ENCODE peak calls at places on chromosomes 11 and 22, in eight cellular contexts. A is heart left ventricle, V is AG04450, E is fibroblast of pulmonary artery, U is lower lobe of right lung, G is neuronal stem cell, Q is body of pancreas, W is PC-3. J is an unnamed sample.

GRCh38 chr11:125315088-125315740 is 150.7 kb downstream of the PKNOX2 start:
- DNase-seq in E (peak), V (no peak), U (no peak), A (peak), W (no peak), G (no peak), Q (peak), J (peak)

GRCh38 chr22:29167032-29167911 is 38.4 kb upstream of the EMID1 start:
- DNase-seq in A (no peak), G (no peak), V (no peak), U (no peak), E (no peak), W (no peak), Q (no peak), J (no peak)

GRCh38 chr11:78149646-78150045 is 10.2 kb upstream of the ALG8 start:
- DNase-seq in Q (no peak), G (no peak), E (peak), W (peak), U (no peak), V (peak), A (no peak), J (no peak)

GRCh38 chr22:30881361-30882180 is 87.0 kb downstream of the MORC2 start:
- DNase-seq in A (peak), U (peak), E (no peak), W (no peak), G (peak), Q (peak), V (no peak), J (peak)

GRCh38 chr22:39353346-39353745 is 3.6 kb downstream of the SYNGR1 start:
- DNase-seq in U (no peak), G (no peak), Q (no peak), V (no peak), A (no peak), E (no peak), W (no peak), J (no peak)

GRCh38 chr11:85232559-85232958 is 394.6 kb downstream of the DLG2 start:
- DNase-seq in W (no peak), V (no peak), A (no peak), U (no peak), E (no peak), G (no peak), Q (no peak), J (no peak)

GRCh38 chr22:21707677-21708076 is 27.9 kb downstream of the YPEL1 start:
- DNase-seq in U (no peak), V (no peak), W (no peak), A (no peak), Q (no peak), G (no peak), E (no peak), J (no peak)

GRCh38 chr11:629237-629583 is 2.2 kb upstream of the SCT start:
- DNase-seq in Q (no peak), E (no peak), V (no peak), G (no peak), A (peak), U (no peak), W (no peak), J (no peak)

GRCh38 chr11:73862971-73863370 is 13.7 kb downstream of the COA4 start:
- DNase-seq in E (no peak), U (no peak), Q (no peak), A (no peak), V (no peak), G (no peak), W (no peak), J (no peak)

DNA sequence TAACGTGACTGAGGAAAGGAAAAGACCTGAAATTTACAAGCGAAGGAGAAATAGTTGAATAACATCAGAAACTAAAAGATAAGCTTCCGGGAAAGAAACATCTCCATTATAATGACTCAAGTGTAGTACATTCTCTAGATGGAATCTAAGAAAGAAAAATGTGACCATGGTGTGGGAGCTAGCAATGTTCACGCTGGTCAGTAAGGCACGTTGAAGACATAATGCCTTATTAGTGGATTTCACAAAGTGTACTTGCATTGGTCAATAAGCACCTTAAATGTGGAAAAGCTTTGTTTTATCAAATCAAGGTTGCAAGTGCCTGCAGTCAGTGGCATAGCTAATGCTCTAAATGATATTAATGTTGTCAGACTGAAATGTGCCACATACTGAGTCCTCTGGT is 2.8 kb upstream of the LARGE1 start:
- DNase-seq in W (no peak), V (no peak), G (no peak), A (no peak), E (peak), Q (no peak), U (no peak), J (no peak)
- H3K4me3 ChIP-seq in W (no peak), V (peak), G (no peak), A (peak), E (peak), Q (no peak), U (peak), J (peak)

DNA sequence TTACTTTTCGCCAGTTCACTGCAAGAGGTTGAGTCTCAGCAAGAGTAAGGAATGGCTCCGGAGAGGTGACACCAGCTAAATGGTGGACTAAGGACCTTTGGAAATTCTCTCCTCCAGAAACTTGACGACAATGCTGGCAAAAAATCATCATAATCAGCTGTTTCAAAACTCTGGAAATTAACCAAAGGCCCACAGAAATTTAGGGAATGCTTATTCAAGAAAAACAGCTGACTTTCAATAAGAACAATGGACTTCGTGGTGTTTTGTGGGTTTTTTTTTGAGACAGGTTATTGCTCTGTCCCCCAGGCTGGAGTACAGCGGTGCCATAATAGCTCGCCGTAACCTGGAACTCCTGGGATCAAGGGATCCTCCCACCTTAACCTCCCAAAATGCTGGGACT is 68.4 kb upstream of the SEPTIN5 start:
- DNase-seq in Q (no peak), U (no peak), E (no peak), V (no peak), G (no peak), A (no peak), W (no peak), J (no peak)
- H3K4me3 ChIP-seq in Q (no peak), U (no peak), E (no peak), V (no peak), G (no peak), A (no peak), W (no peak), J (no peak)

GRCh38 chr11:100908746-100909145 is 220.9 kb downstream of the PGR start:
- DNase-seq in Q (no peak), W (peak), V (no peak), G (no peak), U (no peak), E (no peak), A (no peak), J (no peak)

GRCh38 chr11:100914415-100914814 is 215.2 kb downstream of the PGR start:
- DNase-seq in V (no peak), G (no peak), U (no peak), E (no peak), W (no peak), A (no peak), Q (no peak), J (no peak)

GRCh38 chr11:100905684-100906083 is 218.6 kb downstream of the ARHGAP42 start:
- DNase-seq in U (no peak), V (no peak), E (no peak), A (no peak), Q (no peak), G (no peak), W (no peak), J (no peak)

DNA sequence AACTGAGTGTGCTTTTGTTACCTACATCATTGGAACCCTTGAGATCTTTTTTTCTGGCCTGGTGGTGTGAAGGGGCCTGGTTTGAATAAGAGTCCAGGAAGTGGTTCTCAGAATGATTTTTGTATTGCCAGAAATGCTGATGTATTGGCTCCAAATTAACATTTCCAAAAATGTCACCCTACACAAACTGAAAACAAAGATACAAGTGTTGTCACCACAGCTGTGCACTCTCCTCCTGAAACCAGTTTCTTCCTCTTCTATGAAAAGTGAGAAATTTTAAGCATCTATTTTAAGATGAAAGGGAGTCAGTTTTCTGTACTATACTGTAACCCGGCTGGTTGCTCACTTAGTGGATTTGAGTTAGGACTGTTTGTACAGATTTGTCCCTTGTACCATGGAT is 218.8 kb downstream of the PGR start:
- DNase-seq in G (no peak), W (no peak), Q (no peak), V (no peak), E (no peak), U (no peak), A (no peak), J (no peak)
- H3K4me3 ChIP-seq in G (no peak), W (no peak), Q (no peak), V (no peak), E (no peak), U (no peak), A (no peak), J (no peak)

GRCh38 chr11:64854534-64855502 is 10.4 kb upstream of the CDC42BPG start:
- DNase-seq in U (peak), Q (peak), G (no peak), A (peak), W (peak), V (peak), E (peak), J (peak)

GRCh38 chr11:64857485-64857884 is 13.0 kb upstream of the CDC42BPG start:
- DNase-seq in V (no peak), E (no peak), W (no peak), A (no peak), G (no peak), U (no peak), Q (no peak), J (no peak)

GRCh38 chr11:64855596-64856304 is 11.3 kb upstream of the CDC42BPG start:
- DNase-seq in U (no peak), V (no peak), G (no peak), E (no peak), Q (no peak), A (no peak), W (no peak), J (no peak)

GRCh38 chr11:64858467-64859401 is 14.3 kb upstream of the CDC42BPG start:
- DNase-seq in U (no peak), A (peak), V (no peak), Q (no peak), E (no peak), W (peak), G (no peak), J (peak)

DNA sequence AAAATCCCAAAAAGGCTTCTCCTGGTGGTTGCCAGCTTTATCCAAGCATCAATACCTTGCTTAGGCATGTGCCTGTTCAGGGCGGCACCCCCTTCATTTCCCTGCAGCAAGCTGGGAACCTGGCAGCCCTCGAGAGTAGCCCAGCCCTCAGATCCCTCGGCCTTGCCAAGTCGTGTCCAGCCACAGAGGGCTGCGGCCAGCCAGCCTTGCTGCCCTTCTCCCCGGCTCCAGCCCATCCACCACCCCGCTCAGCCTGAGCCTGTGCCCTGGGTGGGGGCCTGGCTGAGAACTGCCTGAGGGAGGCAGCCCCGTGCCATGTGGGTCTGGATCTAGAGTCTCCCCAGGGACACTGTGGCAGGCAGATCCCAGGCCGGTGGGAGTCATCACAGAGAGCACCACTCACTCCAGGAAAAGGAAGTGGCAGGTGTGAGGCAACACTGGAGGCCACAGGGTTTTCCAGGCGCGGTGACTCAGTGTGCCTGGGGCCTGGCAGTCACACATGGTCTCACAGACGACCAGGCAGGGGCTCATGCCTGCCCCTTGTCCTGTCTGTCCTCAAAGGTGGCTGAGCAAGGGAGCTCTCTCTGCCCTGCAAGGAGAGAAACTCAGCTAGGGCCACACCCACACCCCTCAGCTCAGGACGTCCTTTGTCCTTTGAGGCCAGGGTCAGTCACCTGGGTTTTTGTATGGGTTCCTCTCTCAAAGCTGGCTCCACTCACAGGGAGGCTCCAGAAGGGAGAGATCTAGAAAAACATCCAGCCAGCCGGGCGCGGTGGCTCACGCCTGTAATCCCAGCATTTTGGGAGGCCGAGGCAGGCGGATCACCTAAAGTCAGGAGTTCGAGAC is 12.2 kb upstream of the CDC42BPG start:
- DNase-seq in E (peak), W (peak), U (peak), V (no peak), Q (no peak), A (no peak), G (no peak), J (peak)
- H3K4me3 ChIP-seq in E (no peak), W (no peak), U (peak), V (no peak), Q (no peak), A (no peak), G (no peak), J (no peak)

DNA sequence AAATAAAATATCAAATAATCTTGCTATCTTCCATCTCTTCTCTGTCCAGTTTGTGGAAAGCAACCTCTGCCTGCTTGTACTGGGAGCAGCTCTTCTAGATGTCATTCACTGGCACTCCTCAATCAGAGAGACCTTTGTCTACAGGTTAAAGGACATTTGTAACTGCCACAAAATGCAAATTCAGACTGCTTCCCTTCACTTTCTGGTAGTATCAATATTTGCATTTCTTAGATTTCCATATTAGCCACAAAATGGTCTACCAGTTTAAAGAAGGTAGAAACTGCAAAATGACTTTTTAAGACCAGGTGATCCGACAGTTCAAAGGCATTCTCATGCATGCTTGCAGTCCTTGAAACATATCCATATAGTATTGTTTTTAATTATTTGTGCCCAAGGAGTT is 51.7 kb upstream of the RCN1 start:
- DNase-seq in A (no peak), G (no peak), W (no peak), E (no peak), U (no peak), V (no peak), Q (no peak), J (no peak)
- H3K4me3 ChIP-seq in A (no peak), G (no peak), W (no peak), E (no peak), U (no peak), V (no peak), Q (no peak), J (no peak)

DNA sequence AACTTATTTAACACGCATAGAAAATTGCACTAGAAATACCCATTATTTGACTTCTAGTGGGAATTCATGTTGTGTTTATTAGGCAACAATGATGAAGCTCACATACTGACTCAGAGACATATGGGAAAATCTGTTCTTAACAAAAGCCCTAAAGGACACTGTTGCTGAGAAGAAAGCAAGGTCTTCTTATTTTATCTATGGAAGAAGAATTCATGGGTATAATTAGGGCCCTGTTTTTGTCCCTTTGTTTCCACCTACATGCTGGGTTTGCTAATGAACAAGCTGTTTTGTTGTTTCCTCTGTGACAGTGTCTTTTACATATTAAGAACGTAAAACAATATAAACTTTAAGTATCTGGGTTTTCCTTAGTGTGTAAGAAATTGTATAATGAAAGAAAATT is 606.7 kb upstream of the ARHGAP42 start:
- DNase-seq in V (no peak), U (no peak), G (peak), A (no peak), W (no peak), E (no peak), Q (no peak), J (no peak)
- H3K4me3 ChIP-seq in V (no peak), U (no peak), G (no peak), A (no peak), W (no peak), E (no peak), Q (no peak), J (no peak)

J was measured in heart right ventricle.